ENCODE peak calls at places on chromosomes 2 and 18, in ten cellular contexts. E is heart left ventricle, K is OCI-LY7, G is IMR-90, J is adrenal gland, B is heart right ventricle, N is sigmoid colon, D is PC-3, W is Caco-2, U is left lung. Y is an unnamed sample. For H3K4me1, the result is how much of the 10 kb centered on the place peaks cover.

GRCh38 chr2:199659207-199659606 is 191.8 kb downstream of the FTCDNL1 start:
- DNase-seq in E (peak), K (no peak), G (peak), J (peak), B (peak), N (no peak), D (no peak), W (peak), U (peak), Y (no peak)

GRCh38 chr2:138327967-138328366 is 173.6 kb upstream of the SPOPL start:
- DNase-seq in E (no peak), K (no peak), G (no peak), J (no peak), B (no peak), N (no peak), D (no peak), W (no peak), U (no peak), Y (no peak)

GRCh38 chr2:85457877-85458316 is 39.4 kb downstream of the SH2D6 start:
- DNase-seq in E (no peak), K (no peak), G (no peak), J (peak), B (no peak), N (peak), D (peak), W (no peak), U (no peak), Y (no peak)

GRCh38 chr18:48818329-48819254 is 132.2 kb downstream of the SMAD7 start:
- DNase-seq in E (peak), K (no peak), G (no peak), J (no peak), B (no peak), N (peak), D (no peak), W (no peak), U (no peak), Y (peak)

GRCh38 chr18:55552498-55553189 is 35.3 kb downstream of the TCF4 start:
- DNase-seq in E (no peak), K (no peak), G (peak), J (no peak), B (no peak), N (no peak), D (no peak), W (no peak), U (no peak), Y (no peak)

GRCh38 chr18:74556166-74556565 is 21.9 kb downstream of the CNDP1 start:
- DNase-seq in E (no peak), K (no peak), G (no peak), J (no peak), B (no peak), N (no peak), D (no peak), W (no peak), U (no peak), Y (no peak)

GRCh38 chr2:188196343-188197008 is 95.2 kb upstream of the GULP1 start:
- DNase-seq in E (no peak), K (no peak), G (no peak), J (no peak), B (no peak), N (no peak), D (no peak), W (no peak), U (no peak), Y (no peak)

GRCh38 chr2:127909019-127909418 is 23.3 kb upstream of the AMMECR1L start:
- DNase-seq in E (no peak), K (no peak), G (no peak), J (no peak), B (no peak), N (no peak), D (peak), W (peak), U (no peak), Y (no peak)

GRCh38 chr2:99543247-99543646 is 53.4 kb upstream of the REV1 start:
- DNase-seq in E (no peak), K (no peak), G (peak), J (no peak), B (no peak), N (no peak), D (no peak), W (no peak), U (no peak), Y (no peak)

GRCh38 chr2:183665976-183666375 is 541.7 kb downstream of the NUP35 start:
- DNase-seq in E (no peak), K (no peak), G (no peak), J (no peak), B (no peak), N (no peak), D (peak), W (no peak), U (no peak), Y (no peak)

GRCh38 chr2:96866149-96866548 is 3.7 kb downstream of the SEMA4C start:
- DNase-seq in E (no peak), K (no peak), G (no peak), J (no peak), B (no peak), N (peak), D (no peak), W (no peak), U (no peak), Y (no peak)

GRCh38 chr2:225458431-225459117 is 59.1 kb downstream of the NYAP2 start:
- DNase-seq in E (no peak), K (no peak), G (no peak), J (no peak), B (no peak), N (no peak), D (no peak), W (no peak), U (no peak), Y (no peak)

GRCh38 chr2:19367346-19367745 is 8.9 kb upstream of the OSR1 start:
- DNase-seq in E (no peak), K (no peak), G (no peak), J (no peak), B (no peak), N (no peak), D (no peak), W (no peak), U (no peak), Y (no peak)

GRCh38 chr18:9905401-9905922 is 8.4 kb upstream of the VAPA start:
- DNase-seq in E (no peak), K (no peak), G (no peak), J (no peak), B (no peak), N (no peak), D (peak), W (no peak), U (no peak), Y (no peak)

GRCh38 chr2:239106314-239106908 is 258.5 kb downstream of the TWIST2 start:
- DNase-seq in E (peak), K (peak), G (peak), J (peak), B (peak), N (no peak), D (peak), W (peak), U (no peak), Y (no peak)

GRCh38 chr2:178865999-178866398 is 58.8 kb upstream of the TTN start:
- DNase-seq in E (no peak), K (no peak), G (no peak), J (no peak), B (no peak), N (no peak), D (no peak), W (no peak), U (no peak), Y (no peak)

GRCh38 chr18:63249781-63250180 is 69.8 kb downstream of the BCL2 start:
- DNase-seq in E (no peak), K (no peak), G (no peak), J (no peak), B (no peak), N (no peak), D (no peak), W (no peak), U (no peak), Y (no peak)

GRCh38 chr2:10333247-10333613 is 30.5 kb downstream of the HPCAL1 start:
- DNase-seq in E (no peak), K (no peak), G (no peak), J (no peak), B (no peak), N (no peak), D (no peak), W (no peak), U (no peak), Y (no peak)

GRCh38 chr18:8513249-8513648 is 96.0 kb upstream of the RAB12 start:
- DNase-seq in E (no peak), K (no peak), G (no peak), J (no peak), B (no peak), N (peak), D (no peak), W (no peak), U (no peak), Y (no peak)

GRCh38 chr2:108637304-108637669 is 82.0 kb upstream of the RANBP2 start:
- DNase-seq in E (peak), K (no peak), G (peak), J (peak), B (no peak), N (no peak), D (no peak), W (no peak), U (no peak), Y (no peak)
- H3K4me1 ChIP-seq in E (half or more), K (under half), G (under half), J (under half), B (under half), N (half or more), D (under half), W (under half), U (half or more), Y (under half)

GRCh38 chr2:237894396-237894979 is 35.1 kb downstream of the RAMP1 start:
- DNase-seq in E (no peak), K (no peak), G (no peak), J (no peak), B (no peak), N (peak), D (no peak), W (no peak), U (peak), Y (peak)

GRCh38 chr2:237894986-237895543 is 35.6 kb downstream of the RAMP1 start:
- DNase-seq in E (no peak), K (no peak), G (no peak), J (no peak), B (no peak), N (peak), D (no peak), W (no peak), U (no peak), Y (peak)

GRCh38 chr2:237895544-237896506 is 36.4 kb downstream of the RAMP1 start:
- DNase-seq in E (peak), K (no peak), G (no peak), J (no peak), B (peak), N (peak), D (no peak), W (no peak), U (peak), Y (peak)

GRCh38 chr2:237896941-237897340 is 37.5 kb downstream of the RAMP1 start:
- DNase-seq in E (no peak), K (no peak), G (no peak), J (no peak), B (no peak), N (peak), D (no peak), W (no peak), U (no peak), Y (no peak)

DNA sequence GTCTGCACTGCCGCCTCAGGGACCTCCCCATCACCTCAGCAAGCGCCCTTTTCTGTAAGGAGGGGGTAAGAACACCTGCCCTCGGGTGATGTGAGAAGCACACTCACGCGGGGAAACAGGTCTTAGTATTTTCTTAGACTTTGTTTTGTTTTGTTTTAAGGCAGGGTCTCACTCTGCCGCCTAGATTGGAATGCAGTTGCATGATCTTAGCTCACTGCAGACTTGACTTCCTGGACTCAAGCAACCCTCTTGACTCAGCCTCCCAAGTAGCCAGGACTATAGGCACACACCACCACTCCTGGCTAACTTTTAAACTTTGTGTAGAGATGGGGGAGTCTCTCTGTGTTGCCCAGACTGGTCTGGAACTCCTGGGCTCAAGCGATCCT is 37.1 kb downstream of the RAMP1 start:
- DNase-seq in E (no peak), K (no peak), G (peak), J (no peak), B (no peak), N (no peak), D (no peak), W (no peak), U (no peak), Y (no peak)
- H3K4me1 ChIP-seq in E (half or more), K (under half), G (under half), J (under half), B (half or more), N (half or more), D (under half), W (under half), U (under half), Y (under half)

GRCh38 chr2:231643494-231643888 is 50.8 kb downstream of the TEX44 start:
- DNase-seq in E (no peak), K (peak), G (no peak), J (no peak), B (no peak), N (no peak), D (no peak), W (no peak), U (no peak), Y (no peak)
- H3K4me1 ChIP-seq in E (under half), K (under half), G (under half), J (under half), B (half or more), N (under half), D (under half), W (under half), U (half or more), Y (under half)

DNA sequence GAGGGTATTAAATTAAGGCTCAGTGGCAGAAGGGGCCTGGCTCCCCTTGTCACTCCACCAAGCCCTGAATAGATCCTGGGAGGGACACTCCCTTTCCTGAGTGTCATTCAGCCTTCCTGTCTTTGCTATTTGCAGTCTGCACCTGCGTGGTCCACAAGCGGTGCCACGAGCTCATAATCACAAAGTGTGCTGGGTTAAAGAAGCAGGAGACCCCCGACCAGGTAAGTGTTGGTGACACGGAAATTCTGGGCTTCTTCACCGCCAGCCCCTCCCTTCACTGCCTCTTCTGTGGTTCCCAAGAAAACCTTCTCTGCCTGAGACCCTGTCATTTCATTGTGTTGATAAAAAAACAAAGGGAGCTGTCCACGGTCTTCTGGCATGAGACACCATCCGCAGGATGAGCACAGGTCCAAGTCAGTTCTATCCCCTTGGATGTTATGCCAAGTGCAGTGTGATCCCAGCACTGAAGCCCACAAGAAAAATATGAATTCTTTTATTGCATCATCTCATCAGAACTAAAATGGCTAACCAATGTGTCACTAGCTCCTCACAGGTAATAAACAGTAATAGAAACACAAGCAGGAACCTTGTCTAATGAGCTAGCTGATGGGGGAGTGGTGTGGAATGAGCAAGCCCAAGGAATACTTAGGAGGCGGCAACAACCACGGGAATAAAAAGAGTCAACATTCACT is 316.9 kb upstream of the EPAS1 start:
- DNase-seq in E (no peak), K (no peak), G (no peak), J (no peak), B (no peak), N (peak), D (no peak), W (no peak), U (no peak), Y (no peak)
- H3K4me1 ChIP-seq in E (under half), K (under half), G (under half), J (under half), B (under half), N (under half), D (under half), W (under half), U (under half), Y (under half)

GRCh38 chr18:77012120-77012519 is 120.5 kb downstream of the MBP start:
- DNase-seq in E (no peak), K (no peak), G (no peak), J (no peak), B (no peak), N (no peak), D (no peak), W (no peak), U (no peak), Y (no peak)

GRCh38 chr18:77007251-77007650 is 125.3 kb downstream of the MBP start:
- DNase-seq in E (no peak), K (no peak), G (no peak), J (no peak), B (no peak), N (no peak), D (no peak), W (no peak), U (peak), Y (no peak)

GRCh38 chr18:77008576-77009315 is 123.8 kb downstream of the MBP start:
- DNase-seq in E (no peak), K (no peak), G (no peak), J (no peak), B (no peak), N (no peak), D (no peak), W (no peak), U (peak), Y (no peak)

GRCh38 chr18:77008006-77008405 is 124.6 kb downstream of the MBP start:
- DNase-seq in E (no peak), K (no peak), G (no peak), J (no peak), B (no peak), N (no peak), D (no peak), W (no peak), U (peak), Y (no peak)

DNA sequence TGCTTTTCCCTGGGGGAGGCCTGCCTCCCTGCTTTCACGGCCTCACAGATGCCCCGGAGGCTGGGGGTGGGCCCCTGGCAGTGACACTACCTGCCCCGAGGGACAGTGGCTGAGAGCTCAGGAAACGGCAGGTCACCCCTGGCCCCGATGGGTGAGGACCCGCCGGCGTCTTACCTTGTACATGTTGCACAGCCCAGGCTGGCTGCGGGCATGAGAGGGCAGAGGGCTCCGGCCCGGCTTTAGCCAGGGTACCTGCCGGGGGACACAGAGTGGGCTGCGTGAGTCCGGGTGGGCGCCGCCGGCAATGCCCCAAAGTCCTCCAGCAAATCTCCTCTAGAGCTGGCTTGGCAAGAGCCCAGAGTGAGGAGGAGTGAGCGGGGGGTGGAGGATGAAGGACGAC is 122.9 kb downstream of the MBP start:
- DNase-seq in E (no peak), K (no peak), G (no peak), J (no peak), B (no peak), N (no peak), D (no peak), W (no peak), U (peak), Y (no peak)
- H3K4me1 ChIP-seq in E (under half), K (under half), G (under half), J (under half), B (under half), N (under half), D (under half), W (under half), U (half or more), Y (under half)

GRCh38 chr2:134281815-134282419 is 28.0 kb downstream of the MGAT5 start:
- DNase-seq in E (no peak), K (no peak), G (no peak), J (no peak), B (no peak), N (no peak), D (no peak), W (no peak), U (no peak), Y (no peak)
- H3K4me1 ChIP-seq in E (under half), K (half or more), G (under half), J (under half), B (under half), N (under half), D (under half), W (under half), U (under half), Y (under half)

GRCh38 chr2:201734111-201734510 is 35.7 kb upstream of the MPP4 start:
- DNase-seq in E (no peak), K (peak), G (no peak), J (no peak), B (no peak), N (no peak), D (no peak), W (no peak), U (no peak), Y (no peak)
- H3K4me1 ChIP-seq in E (under half), K (under half), G (under half), J (under half), B (under half), N (under half), D (under half), W (under half), U (under half), Y (under half)

GRCh38 chr2:12008425-12009061 is 262.1 kb downstream of the LPIN1 start:
- DNase-seq in E (no peak), K (no peak), G (peak), J (no peak), B (no peak), N (no peak), D (peak), W (no peak), U (no peak), Y (no peak)
- H3K4me1 ChIP-seq in E (under half), K (under half), G (under half), J (under half), B (under half), N (under half), D (under half), W (under half), U (under half), Y (under half)

GRCh38 chr2:149782566-149782965 is 195.0 kb upstream of the MMADHC start:
- DNase-seq in E (no peak), K (no peak), G (peak), J (no peak), B (no peak), N (no peak), D (no peak), W (no peak), U (no peak), Y (no peak)
- H3K4me1 ChIP-seq in E (under half), K (under half), G (under half), J (under half), B (under half), N (under half), D (under half), W (under half), U (under half), Y (under half)

Y was measured in RWPE2.